ENCODE peak calls at places on chromosome 5, in nine cellular contexts. One of them, this sample, is unnamed.

GRCh38 chr5:180201051-180201987 is 7.7 kb downstream of the RASGEF1C start:
- DNase-seq in mammary epithelial cell: no peak
- DNase-seq in fibroblast of lung: no peak
- DNase-seq in astrocyte: no peak
- DNase-seq in MM.1S: no peak
- DNase-seq in neural progenitor cell: peak; percentile 75
- DNase-seq in A673: peak; percentile 42
- DNase-seq in GM23248: peak; percentile 26
- DNase-seq in K562: peak; percentile 63
- DNase-seq in this sample: peak; percentile 44

GRCh38 chr5:135934939-135935338 is 19.8 kb downstream of the LECT2 start:
- DNase-seq in fibroblast of lung: peak; percentile 48
- DNase-seq in MM.1S: peak; percentile 89
- DNase-seq in GM23248: no peak
- DNase-seq in K562: no peak
- DNase-seq in A673: no peak
- DNase-seq in neural progenitor cell: no peak
- DNase-seq in mammary epithelial cell: no peak
- DNase-seq in astrocyte: peak; percentile 26
- DNase-seq in this sample: peak; percentile 10

GRCh38 chr5:174732040-174733020 is 7.9 kb downstream of the MSX2 start:
- DNase-seq in mammary epithelial cell: no peak
- DNase-seq in A673: no peak
- DNase-seq in MM.1S: no peak
- DNase-seq in neural progenitor cell: peak; percentile 66
- DNase-seq in astrocyte: no peak
- DNase-seq in fibroblast of lung: no peak
- DNase-seq in K562: no peak
- DNase-seq in GM23248: no peak
- DNase-seq in this sample: no peak

GRCh38 chr5:135891280-135891679 is 4.4 kb downstream of the IL9 start:
- DNase-seq in astrocyte: peak; percentile 7
- DNase-seq in MM.1S: no peak
- DNase-seq in A673: no peak
- DNase-seq in mammary epithelial cell: no peak
- DNase-seq in neural progenitor cell: no peak
- DNase-seq in fibroblast of lung: no peak
- DNase-seq in K562: no peak
- DNase-seq in GM23248: no peak
- DNase-seq in this sample: no peak

GRCh38 chr5:14148890-14149671 is 5.9 kb downstream of the TRIO start:
- DNase-seq in neural progenitor cell: no peak
- DNase-seq in astrocyte: no peak
- DNase-seq in GM23248: no peak
- DNase-seq in MM.1S: no peak
- DNase-seq in A673: no peak
- DNase-seq in mammary epithelial cell: no peak
- DNase-seq in K562: no peak
- DNase-seq in fibroblast of lung: peak; percentile 25
- DNase-seq in this sample: peak; percentile 24

GRCh38 chr5:125696762-125697161 is 726.4 kb upstream of the GRAMD2B start:
- DNase-seq in astrocyte: peak; percentile 97
- DNase-seq in neural progenitor cell: no peak
- DNase-seq in A673: no peak
- DNase-seq in MM.1S: no peak
- DNase-seq in mammary epithelial cell: peak; percentile 68
- DNase-seq in fibroblast of lung: peak; percentile 98
- DNase-seq in GM23248: peak; percentile 82
- DNase-seq in K562: no peak
- DNase-seq in this sample: peak; percentile 19

GRCh38 chr5:149828161-149829011 is 98.3 kb downstream of the PPARGC1B start:
- DNase-seq in A673: peak; percentile 92
- DNase-seq in mammary epithelial cell: peak; percentile 89
- DNase-seq in MM.1S: peak; percentile 76
- DNase-seq in neural progenitor cell: peak; percentile 93
- DNase-seq in astrocyte: peak; percentile 77
- DNase-seq in K562: peak; percentile 74
- DNase-seq in GM23248: peak; percentile 91
- DNase-seq in fibroblast of lung: peak; percentile 84
- DNase-seq in this sample: peak; percentile 95

GRCh38 chr5:39569857-39570256 is 145.1 kb upstream of the DAB2 start:
- DNase-seq in A673: no peak
- DNase-seq in neural progenitor cell: no peak
- DNase-seq in MM.1S: no peak
- DNase-seq in K562: no peak
- DNase-seq in astrocyte: no peak
- DNase-seq in GM23248: no peak
- DNase-seq in mammary epithelial cell: no peak
- DNase-seq in fibroblast of lung: no peak
- DNase-seq in this sample: no peak

GRCh38 chr5:110909950-110910349 is 161.6 kb upstream of the TSLP start:
- DNase-seq in mammary epithelial cell: no peak
- DNase-seq in astrocyte: peak; percentile 80
- DNase-seq in MM.1S: no peak
- DNase-seq in K562: no peak
- DNase-seq in A673: no peak
- DNase-seq in GM23248: peak; percentile 36
- DNase-seq in fibroblast of lung: peak; percentile 87
- DNase-seq in neural progenitor cell: no peak
- DNase-seq in this sample: no peak

GRCh38 chr5:150065886-150066285 is 20.5 kb downstream of the CSF1R start:
- DNase-seq in fibroblast of lung: peak; percentile 65
- DNase-seq in neural progenitor cell: no peak
- DNase-seq in A673: no peak
- DNase-seq in GM23248: peak; percentile 57
- DNase-seq in K562: no peak
- DNase-seq in mammary epithelial cell: no peak
- DNase-seq in MM.1S: no peak
- DNase-seq in astrocyte: peak; percentile 37
- DNase-seq in this sample: no peak

GRCh38 chr5:14743601-14744295 is 79.2 kb downstream of the OTULIN start:
- DNase-seq in A673: no peak
- DNase-seq in K562: no peak
- DNase-seq in MM.1S: no peak
- DNase-seq in GM23248: peak; percentile 75
- DNase-seq in astrocyte: peak; percentile 63
- DNase-seq in fibroblast of lung: peak; percentile 75
- DNase-seq in neural progenitor cell: peak; percentile 36
- DNase-seq in mammary epithelial cell: peak; percentile 77
- DNase-seq in this sample: no peak

GRCh38 chr5:137498301-137498735 is 808 bp downstream of the SPOCK1 start:
- DNase-seq in neural progenitor cell: peak; percentile 69
- DNase-seq in fibroblast of lung: peak; percentile 51
- DNase-seq in K562: no peak
- DNase-seq in A673: no peak
- DNase-seq in GM23248: peak; percentile 70
- DNase-seq in astrocyte: no peak
- DNase-seq in mammary epithelial cell: no peak
- DNase-seq in MM.1S: no peak
- DNase-seq in this sample: peak; percentile 20

GRCh38 chr5:142131394-142131793 is 22.8 kb downstream of the NDFIP1 start:
- DNase-seq in neural progenitor cell: no peak
- DNase-seq in MM.1S: no peak
- DNase-seq in astrocyte: no peak
- DNase-seq in K562: no peak
- DNase-seq in A673: no peak
- DNase-seq in fibroblast of lung: no peak
- DNase-seq in mammary epithelial cell: no peak
- DNase-seq in GM23248: no peak
- DNase-seq in this sample: no peak

GRCh38 chr5:55226934-55227737 is at the start of gene MCIDAS:
- DNase-seq in fibroblast of lung: peak; percentile 25
- DNase-seq in MM.1S: peak; percentile 84
- DNase-seq in mammary epithelial cell: peak; percentile 72
- DNase-seq in K562: peak; percentile 89
- DNase-seq in neural progenitor cell: peak; percentile 93
- DNase-seq in A673: peak; percentile 80
- DNase-seq in astrocyte: no peak
- DNase-seq in GM23248: peak; percentile 70
- DNase-seq in this sample: peak; percentile 76

GRCh38 chr5:1754531-1755220 is 45.0 kb downstream of the MRPL36 start:
- DNase-seq in neural progenitor cell: no peak
- DNase-seq in GM23248: no peak
- DNase-seq in mammary epithelial cell: no peak
- DNase-seq in A673: no peak
- DNase-seq in fibroblast of lung: no peak
- DNase-seq in MM.1S: no peak
- DNase-seq in K562: no peak
- DNase-seq in astrocyte: no peak
- DNase-seq in this sample: no peak

GRCh38 chr5:1910081-1910760 is 27.5 kb upstream of the IRX4 start:
- DNase-seq in K562: no peak
- DNase-seq in MM.1S: no peak
- DNase-seq in mammary epithelial cell: no peak
- DNase-seq in astrocyte: no peak
- DNase-seq in neural progenitor cell: no peak
- DNase-seq in GM23248: no peak
- DNase-seq in A673: no peak
- DNase-seq in fibroblast of lung: no peak
- DNase-seq in this sample: no peak

GRCh38 chr5:179478624-179479023 is 71.7 kb upstream of the RUFY1 start:
- DNase-seq in MM.1S: no peak
- DNase-seq in GM23248: no peak
- DNase-seq in A673: no peak
- DNase-seq in astrocyte: no peak
- DNase-seq in fibroblast of lung: no peak
- DNase-seq in neural progenitor cell: no peak
- DNase-seq in mammary epithelial cell: no peak
- DNase-seq in K562: no peak
- DNase-seq in this sample: no peak

GRCh38 chr5:72991394-72991793 is 35.6 kb downstream of the FCHO2 start:
- DNase-seq in K562: no peak
- DNase-seq in A673: no peak
- DNase-seq in GM23248: no peak
- DNase-seq in astrocyte: no peak
- DNase-seq in fibroblast of lung: peak; percentile 13
- DNase-seq in neural progenitor cell: no peak
- DNase-seq in mammary epithelial cell: peak; percentile 38
- DNase-seq in MM.1S: peak; percentile 77
- DNase-seq in this sample: no peak

GRCh38 chr5:35617435-35618296 is at the start of gene SPEF2:
- DNase-seq in neural progenitor cell: peak; percentile 94
- DNase-seq in GM23248: peak; percentile 97
- DNase-seq in astrocyte: peak; percentile 84
- DNase-seq in MM.1S: peak; percentile 93
- DNase-seq in mammary epithelial cell: peak; percentile 81
- DNase-seq in K562: peak; percentile 10
- DNase-seq in fibroblast of lung: peak; percentile 89
- DNase-seq in A673: peak; percentile 87
- DNase-seq in this sample: peak; percentile 94

GRCh38 chr5:88594441-88594840 is 288.5 kb downstream of the MEF2C start:
- DNase-seq in neural progenitor cell: no peak
- DNase-seq in K562: no peak
- DNase-seq in astrocyte: no peak
- DNase-seq in mammary epithelial cell: no peak
- DNase-seq in GM23248: no peak
- DNase-seq in MM.1S: no peak
- DNase-seq in A673: no peak
- DNase-seq in fibroblast of lung: no peak
- DNase-seq in this sample: no peak
- TF ChIP-seq EZH2 in neural progenitor cell: no peak
- TF ChIP-seq EZH2 in K562: no peak
- TF ChIP-seq EZH2 in astrocyte: no peak
- TF ChIP-seq EZH2 in mammary epithelial cell: no peak
- TF ChIP-seq EZH2 in GM23248: no peak
- TF ChIP-seq EZH2 in MM.1S: no peak
- TF ChIP-seq EZH2 in A673: no peak
- TF ChIP-seq EZH2 in fibroblast of lung: no peak
- TF ChIP-seq EZH2 in this sample: no peak

GRCh38 chr5:123092696-123093095 is 3.7 kb downstream of the PRDM6 start:
- DNase-seq in MM.1S: no peak
- DNase-seq in A673: no peak
- DNase-seq in fibroblast of lung: no peak
- DNase-seq in neural progenitor cell: peak; percentile 39
- DNase-seq in astrocyte: no peak
- DNase-seq in mammary epithelial cell: no peak
- DNase-seq in GM23248: no peak
- DNase-seq in K562: no peak
- DNase-seq in this sample: no peak
- TF ChIP-seq EZH2 in MM.1S: no peak
- TF ChIP-seq EZH2 in A673: no peak
- TF ChIP-seq EZH2 in fibroblast of lung: no peak
- TF ChIP-seq EZH2 in neural progenitor cell: no peak
- TF ChIP-seq EZH2 in astrocyte: no peak
- TF ChIP-seq EZH2 in mammary epithelial cell: peak; percentile 63
- TF ChIP-seq EZH2 in GM23248: no peak
- TF ChIP-seq EZH2 in K562: no peak
- TF ChIP-seq EZH2 in this sample: no peak

GRCh38 chr5:16179511-16179935 is at the start of gene MARCHF11:
- DNase-seq in mammary epithelial cell: no peak
- DNase-seq in GM23248: peak; percentile 2
- DNase-seq in MM.1S: no peak
- DNase-seq in neural progenitor cell: peak; percentile 75
- DNase-seq in A673: peak; percentile 2
- DNase-seq in K562: no peak
- DNase-seq in astrocyte: no peak
- DNase-seq in fibroblast of lung: no peak
- DNase-seq in this sample: peak; percentile 36

GRCh38 chr5:16178745-16179372 is 732 bp downstream of the MARCHF11 start:
- DNase-seq in neural progenitor cell: peak; percentile 97
- DNase-seq in GM23248: peak; percentile 73
- DNase-seq in astrocyte: peak; percentile 54
- DNase-seq in mammary epithelial cell: peak; percentile 45
- DNase-seq in A673: peak; percentile 72
- DNase-seq in MM.1S: peak; percentile 10
- DNase-seq in K562: peak; percentile 58
- DNase-seq in fibroblast of lung: peak; percentile 70
- DNase-seq in this sample: peak; percentile 93

GRCh38 chr5:16180789-16181082 is 1.1 kb upstream of the MARCHF11 start:
- DNase-seq in GM23248: no peak
- DNase-seq in astrocyte: no peak
- DNase-seq in neural progenitor cell: no peak
- DNase-seq in MM.1S: no peak
- DNase-seq in A673: no peak
- DNase-seq in mammary epithelial cell: no peak
- DNase-seq in K562: no peak
- DNase-seq in fibroblast of lung: no peak
- DNase-seq in this sample: no peak

GRCh38 chr5:16179936-16180788 is 571 bp upstream of the MARCHF11 start:
- DNase-seq in fibroblast of lung: no peak
- DNase-seq in astrocyte: no peak
- DNase-seq in neural progenitor cell: peak; percentile 52
- DNase-seq in K562: no peak
- DNase-seq in MM.1S: no peak
- DNase-seq in GM23248: no peak
- DNase-seq in mammary epithelial cell: no peak
- DNase-seq in A673: no peak
- DNase-seq in this sample: peak; percentile 6
- TF ChIP-seq EZH2 in fibroblast of lung: peak; percentile 84
- TF ChIP-seq EZH2 in astrocyte: peak; percentile 81
- TF ChIP-seq EZH2 in neural progenitor cell: peak; percentile 76
- TF ChIP-seq EZH2 in K562: no peak
- TF ChIP-seq EZH2 in MM.1S: no peak
- TF ChIP-seq EZH2 in GM23248: peak; percentile 55
- TF ChIP-seq EZH2 in mammary epithelial cell: peak; percentile 96
- TF ChIP-seq EZH2 in A673: peak; percentile 78
- TF ChIP-seq EZH2 in this sample: peak; percentile 81

DNA sequence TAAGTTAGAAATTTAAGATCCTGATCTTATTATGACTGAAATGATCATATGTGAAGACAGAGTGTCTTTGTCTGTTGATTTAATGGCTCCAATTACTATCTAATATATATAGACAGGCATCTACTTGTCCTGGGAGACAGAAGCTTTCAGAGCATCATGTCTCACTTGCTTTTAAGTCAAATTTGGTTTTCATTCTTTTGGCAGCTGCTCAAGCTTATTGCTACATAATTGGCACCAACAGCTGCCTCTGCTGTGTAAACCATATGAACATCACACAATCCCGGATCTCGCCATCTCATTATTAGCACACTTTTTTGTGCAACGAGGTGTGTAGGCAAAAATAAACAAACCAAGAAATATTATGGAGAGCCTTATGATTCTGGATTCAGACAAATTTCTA is 1717.9 kb downstream of the EFNA5 start:
- DNase-seq in A673: peak; percentile 91
- DNase-seq in fibroblast of lung: no peak
- DNase-seq in GM23248: peak; percentile 15
- DNase-seq in MM.1S: no peak
- DNase-seq in K562: no peak
- DNase-seq in neural progenitor cell: no peak
- DNase-seq in mammary epithelial cell: no peak
- DNase-seq in astrocyte: no peak
- DNase-seq in this sample: no peak
- TF ChIP-seq EZH2 in A673: no peak
- TF ChIP-seq EZH2 in fibroblast of lung: no peak
- TF ChIP-seq EZH2 in GM23248: no peak
- TF ChIP-seq EZH2 in MM.1S: no peak
- TF ChIP-seq EZH2 in K562: no peak
- TF ChIP-seq EZH2 in neural progenitor cell: no peak
- TF ChIP-seq EZH2 in mammary epithelial cell: no peak
- TF ChIP-seq EZH2 in astrocyte: no peak
- TF ChIP-seq EZH2 in this sample: no peak